ENCODE peak calls at places on chromosomes 4 and X, in ten cellular contexts. One of them, this sample, is unnamed.

GRCh38 chr4:108834787-108835384 is 72.0 kb upstream of the ETNPPL start:
- DNase-seq in breast epithelium: no peak
- DNase-seq in IMR-90: peak
- DNase-seq in body of pancreas: no peak
- DNase-seq in uterus: no peak
- DNase-seq in sigmoid colon: no peak
- DNase-seq in tibial nerve: no peak
- DNase-seq in heart left ventricle: no peak
- DNase-seq in K562: no peak
- DNase-seq in ovary: no peak
- DNase-seq in this sample: no peak

GRCh38 chr4:25818293-25819240 is 44.2 kb downstream of the SEL1L3 start:
- DNase-seq in breast epithelium: no peak
- DNase-seq in IMR-90: peak
- DNase-seq in body of pancreas: no peak
- DNase-seq in uterus: no peak
- DNase-seq in sigmoid colon: no peak
- DNase-seq in tibial nerve: no peak
- DNase-seq in heart left ventricle: no peak
- DNase-seq in K562: no peak
- DNase-seq in ovary: no peak
- DNase-seq in this sample: no peak

GRCh38 chrX:3526084-3526483 is 179.6 kb upstream of the MXRA5 start:
- DNase-seq in breast epithelium: no peak
- DNase-seq in IMR-90: peak
- DNase-seq in body of pancreas: no peak
- DNase-seq in uterus: no peak
- DNase-seq in sigmoid colon: no peak
- DNase-seq in tibial nerve: no peak
- DNase-seq in heart left ventricle: peak
- DNase-seq in K562: no peak
- DNase-seq in ovary: no peak
- DNase-seq in this sample: no peak

GRCh38 chr4:54525602-54526001 is 132.2 kb upstream of the KIT start:
- DNase-seq in breast epithelium: no peak
- DNase-seq in IMR-90: peak
- DNase-seq in body of pancreas: no peak
- DNase-seq in uterus: no peak
- DNase-seq in sigmoid colon: no peak
- DNase-seq in tibial nerve: no peak
- DNase-seq in heart left ventricle: no peak
- DNase-seq in K562: no peak
- DNase-seq in ovary: no peak
- DNase-seq in this sample: no peak

GRCh38 chrX:22378296-22378695 is 105.6 kb downstream of the CBLL2 start:
- DNase-seq in breast epithelium: no peak
- DNase-seq in IMR-90: no peak
- DNase-seq in body of pancreas: no peak
- DNase-seq in uterus: no peak
- DNase-seq in sigmoid colon: no peak
- DNase-seq in tibial nerve: no peak
- DNase-seq in heart left ventricle: no peak
- DNase-seq in K562: no peak
- DNase-seq in ovary: no peak
- DNase-seq in this sample: no peak

GRCh38 chr4:23006756-23007155 is 314.0 kb downstream of the GBA3 start:
- DNase-seq in breast epithelium: no peak
- DNase-seq in IMR-90: peak
- DNase-seq in body of pancreas: no peak
- DNase-seq in uterus: no peak
- DNase-seq in sigmoid colon: no peak
- DNase-seq in tibial nerve: no peak
- DNase-seq in heart left ventricle: no peak
- DNase-seq in K562: no peak
- DNase-seq in ovary: no peak
- DNase-seq in this sample: no peak

GRCh38 chrX:36407886-36408285 is 488.4 kb downstream of the CFAP47 start:
- DNase-seq in breast epithelium: no peak
- DNase-seq in IMR-90: no peak
- DNase-seq in body of pancreas: no peak
- DNase-seq in uterus: no peak
- DNase-seq in sigmoid colon: no peak
- DNase-seq in tibial nerve: no peak
- DNase-seq in heart left ventricle: no peak
- DNase-seq in K562: no peak
- DNase-seq in ovary: no peak
- DNase-seq in this sample: no peak

GRCh38 chr4:102439835-102440234 is 61.3 kb upstream of the NFKB1 start:
- DNase-seq in breast epithelium: no peak
- DNase-seq in IMR-90: peak
- DNase-seq in body of pancreas: no peak
- DNase-seq in uterus: no peak
- DNase-seq in sigmoid colon: no peak
- DNase-seq in tibial nerve: no peak
- DNase-seq in heart left ventricle: no peak
- DNase-seq in K562: no peak
- DNase-seq in ovary: no peak
- DNase-seq in this sample: no peak

DNA sequence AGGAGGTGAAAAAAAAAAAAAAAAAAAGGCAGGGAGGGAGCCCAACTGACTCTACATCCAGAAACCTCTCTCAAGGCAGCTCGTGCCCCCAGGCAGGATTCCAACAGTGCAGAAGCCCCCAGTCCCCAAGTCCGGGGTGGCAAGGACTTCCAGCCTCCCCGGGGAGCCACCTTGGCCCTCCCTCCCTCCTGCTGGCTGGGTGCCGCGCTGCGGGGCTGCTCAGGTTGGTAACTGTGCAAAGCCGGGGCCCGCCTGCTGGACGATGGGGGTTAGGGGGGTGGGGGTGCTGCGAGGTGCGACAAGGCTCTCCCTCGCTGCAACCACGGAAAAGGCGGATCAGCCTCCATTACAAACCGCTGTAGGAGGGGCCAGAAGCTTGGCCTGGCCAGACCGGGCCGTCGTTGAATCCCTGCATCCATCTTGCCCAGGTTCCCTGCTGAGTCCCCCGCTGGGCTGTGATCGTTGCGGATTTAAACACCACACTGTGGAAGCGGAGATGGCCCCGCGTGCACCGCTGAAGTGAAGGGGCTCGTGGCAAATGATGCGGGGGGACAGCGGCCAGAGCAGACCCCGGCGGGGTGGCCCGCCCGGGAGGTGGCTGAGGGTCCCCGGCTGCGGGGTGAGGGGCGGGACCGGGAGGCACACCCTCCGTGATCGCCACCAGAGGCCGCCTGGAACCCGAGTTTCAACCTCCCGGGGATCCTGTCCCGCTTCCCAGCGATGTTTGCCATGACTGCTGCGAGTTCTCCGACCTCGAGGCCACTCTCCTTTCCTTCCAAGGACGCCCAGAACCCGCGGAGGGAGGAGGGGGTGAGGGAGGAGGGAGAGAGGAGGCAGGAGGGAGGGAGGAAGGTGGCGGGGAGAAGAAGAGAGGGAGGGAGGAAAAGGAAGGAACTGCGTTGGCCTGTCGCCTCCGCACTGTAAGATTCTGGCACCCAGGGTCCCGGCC is 58.0 kb upstream of the DDX3X start:
- DNase-seq in breast epithelium: peak
- DNase-seq in IMR-90: peak
- DNase-seq in body of pancreas: peak
- DNase-seq in uterus: peak
- DNase-seq in sigmoid colon: peak
- DNase-seq in tibial nerve: peak
- DNase-seq in heart left ventricle: peak
- DNase-seq in K562: peak
- DNase-seq in ovary: peak
- DNase-seq in this sample: peak
- TF ChIP-seq POLR2A in breast epithelium: no peak
- TF ChIP-seq POLR2A in IMR-90: no peak
- TF ChIP-seq POLR2A in body of pancreas: no peak
- TF ChIP-seq POLR2A in uterus: no peak
- TF ChIP-seq POLR2A in sigmoid colon: no peak
- TF ChIP-seq POLR2A in tibial nerve: no peak
- TF ChIP-seq POLR2A in heart left ventricle: no peak
- TF ChIP-seq POLR2A in K562: no peak
- TF ChIP-seq POLR2A in ovary: no peak
- TF ChIP-seq POLR2A in this sample: no peak

GRCh38 chr4:182917182-182918043 is at the start of gene DCTD:
- DNase-seq in breast epithelium: peak
- DNase-seq in IMR-90: peak
- DNase-seq in body of pancreas: peak
- DNase-seq in uterus: peak
- DNase-seq in sigmoid colon: peak
- DNase-seq in tibial nerve: peak
- DNase-seq in heart left ventricle: peak
- DNase-seq in K562: peak
- DNase-seq in ovary: peak
- DNase-seq in this sample: peak

GRCh38 chr4:182914357-182914756 is 2.8 kb downstream of the DCTD start:
- DNase-seq in breast epithelium: no peak
- DNase-seq in IMR-90: no peak
- DNase-seq in body of pancreas: no peak
- DNase-seq in uterus: no peak
- DNase-seq in sigmoid colon: no peak
- DNase-seq in tibial nerve: no peak
- DNase-seq in heart left ventricle: no peak
- DNase-seq in K562: no peak
- DNase-seq in ovary: no peak
- DNase-seq in this sample: no peak

GRCh38 chr4:182918791-182919302 is 1.7 kb upstream of the DCTD start:
- DNase-seq in breast epithelium: no peak
- DNase-seq in IMR-90: no peak
- DNase-seq in body of pancreas: no peak
- DNase-seq in uterus: no peak
- DNase-seq in sigmoid colon: no peak
- DNase-seq in tibial nerve: no peak
- DNase-seq in heart left ventricle: no peak
- DNase-seq in K562: no peak
- DNase-seq in ovary: no peak
- DNase-seq in this sample: no peak

GRCh38 chr4:182918044-182918607 is 940 bp upstream of the DCTD start:
- DNase-seq in breast epithelium: no peak
- DNase-seq in IMR-90: no peak
- DNase-seq in body of pancreas: no peak
- DNase-seq in uterus: no peak
- DNase-seq in sigmoid colon: no peak
- DNase-seq in tibial nerve: no peak
- DNase-seq in heart left ventricle: no peak
- DNase-seq in K562: no peak
- DNase-seq in ovary: no peak
- DNase-seq in this sample: no peak

DNA sequence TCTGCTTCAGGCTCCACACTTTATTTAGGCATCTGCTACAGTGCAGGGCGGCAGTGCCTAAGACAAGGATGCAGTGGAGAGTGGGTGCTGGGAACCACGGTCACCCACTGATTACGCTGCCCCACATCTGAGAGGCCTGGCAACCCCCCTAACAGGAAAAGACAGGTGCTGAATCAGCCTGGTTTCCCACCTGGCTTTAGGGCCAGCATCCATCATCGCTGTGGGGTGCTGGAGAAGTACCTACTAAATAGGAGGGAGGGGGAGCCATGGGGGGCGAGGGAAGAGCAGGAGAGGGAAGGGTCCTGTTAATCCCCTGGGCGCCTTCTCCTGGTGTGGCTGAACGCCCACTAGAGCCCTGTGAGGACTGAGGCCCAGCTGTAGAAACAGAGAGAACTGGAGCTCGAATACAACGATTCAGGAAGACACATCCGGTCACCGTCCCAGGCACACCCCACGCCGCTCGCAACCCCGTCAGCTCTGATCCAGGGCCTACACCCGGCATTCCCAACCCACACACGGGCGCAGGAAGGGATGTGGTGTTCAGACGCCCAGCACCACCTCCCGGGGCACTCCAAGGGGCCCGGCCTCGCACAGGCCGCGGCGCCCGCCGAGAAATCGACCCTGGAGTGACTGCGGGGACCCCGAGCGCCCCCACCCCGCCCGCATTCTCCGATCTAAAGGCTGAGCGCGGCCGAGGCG is 554 bp downstream of the DCTD start:
- DNase-seq in breast epithelium: peak
- DNase-seq in IMR-90: peak
- DNase-seq in body of pancreas: peak
- DNase-seq in uterus: peak
- DNase-seq in sigmoid colon: peak
- DNase-seq in tibial nerve: peak
- DNase-seq in heart left ventricle: peak
- DNase-seq in K562: no peak
- DNase-seq in ovary: peak
- DNase-seq in this sample: peak
- TF ChIP-seq POLR2A in breast epithelium: no peak
- TF ChIP-seq POLR2A in IMR-90: peak
- TF ChIP-seq POLR2A in body of pancreas: peak
- TF ChIP-seq POLR2A in uterus: no peak
- TF ChIP-seq POLR2A in sigmoid colon: no peak
- TF ChIP-seq POLR2A in tibial nerve: no peak
- TF ChIP-seq POLR2A in heart left ventricle: no peak
- TF ChIP-seq POLR2A in K562: peak
- TF ChIP-seq POLR2A in ovary: no peak
- TF ChIP-seq POLR2A in this sample: no peak

DNA sequence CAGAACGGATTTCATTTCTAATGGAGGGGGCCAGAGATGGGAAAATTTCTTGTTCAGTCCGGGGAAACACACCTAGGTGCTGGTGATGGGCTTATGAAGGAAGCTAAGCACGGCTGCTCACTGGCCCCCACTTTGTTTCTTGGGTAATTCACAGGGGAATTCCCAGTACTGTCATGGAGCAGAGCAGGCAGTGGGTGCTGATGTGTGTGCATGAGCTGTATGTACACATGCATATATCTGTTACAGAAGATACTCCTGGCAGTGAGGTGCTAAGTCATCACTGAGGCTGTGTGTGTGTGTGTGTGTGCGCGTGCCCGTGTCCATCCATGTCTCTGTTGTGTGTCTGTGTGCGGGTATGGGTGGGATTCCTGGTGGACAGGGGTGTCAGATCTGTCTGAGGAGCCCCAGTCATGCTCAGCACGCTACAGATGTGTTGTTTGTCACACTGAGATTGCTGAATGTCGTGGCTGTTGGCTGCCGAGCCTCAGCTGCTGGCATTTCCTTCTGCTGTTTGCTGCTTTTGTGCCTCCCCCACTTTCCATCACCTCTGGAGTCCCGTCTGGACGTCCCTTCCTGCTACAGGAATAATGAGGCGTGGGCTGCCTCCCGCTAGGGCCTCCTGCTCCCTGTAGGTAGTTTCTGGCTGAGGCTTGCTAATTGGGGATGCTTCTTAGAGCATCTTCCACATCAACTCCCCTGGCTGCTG is 53.3 kb downstream of the JADE1 start:
- DNase-seq in breast epithelium: no peak
- DNase-seq in IMR-90: peak
- DNase-seq in body of pancreas: no peak
- DNase-seq in uterus: no peak
- DNase-seq in sigmoid colon: no peak
- DNase-seq in tibial nerve: no peak
- DNase-seq in heart left ventricle: no peak
- DNase-seq in K562: no peak
- DNase-seq in ovary: no peak
- DNase-seq in this sample: no peak
- TF ChIP-seq POLR2A in breast epithelium: no peak
- TF ChIP-seq POLR2A in IMR-90: no peak
- TF ChIP-seq POLR2A in body of pancreas: no peak
- TF ChIP-seq POLR2A in uterus: no peak
- TF ChIP-seq POLR2A in sigmoid colon: no peak
- TF ChIP-seq POLR2A in tibial nerve: no peak
- TF ChIP-seq POLR2A in heart left ventricle: no peak
- TF ChIP-seq POLR2A in K562: peak
- TF ChIP-seq POLR2A in ovary: no peak
- TF ChIP-seq POLR2A in this sample: no peak

DNA sequence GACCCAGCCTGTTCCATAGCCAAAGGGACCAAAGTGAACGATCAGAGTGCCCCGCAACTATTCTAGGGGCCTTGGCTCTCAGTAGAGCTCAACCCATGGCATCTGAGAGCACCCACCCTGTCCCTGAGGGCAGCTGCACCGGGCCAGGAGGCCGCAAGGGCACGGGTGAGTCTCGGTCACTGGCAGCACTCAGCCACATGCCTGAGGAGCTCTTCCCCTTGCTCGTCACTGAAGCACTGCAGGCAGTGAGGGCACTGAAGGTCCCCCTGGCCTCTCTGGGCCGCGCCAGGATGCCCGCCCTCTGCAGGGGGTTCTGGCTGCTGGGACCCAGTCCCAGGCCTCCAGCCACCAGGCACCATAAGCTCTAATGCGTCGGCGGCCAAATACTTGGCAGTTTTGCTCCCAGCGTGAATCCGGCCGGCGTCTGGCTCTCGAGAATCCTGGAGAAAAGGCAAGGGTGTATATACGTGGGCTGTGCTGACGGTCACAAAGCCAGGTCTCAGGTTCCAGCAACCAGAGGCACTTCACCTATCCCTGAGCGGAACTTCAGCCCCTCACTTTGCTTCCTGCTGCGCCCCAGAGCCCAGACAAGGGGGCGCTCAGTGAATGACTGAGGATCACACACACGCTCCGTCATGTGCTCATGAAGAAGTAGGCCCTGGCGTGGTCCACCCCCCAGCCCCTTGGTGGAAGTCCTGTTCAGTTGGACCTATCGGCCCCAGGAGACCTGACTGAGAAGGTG is 13.9 kb downstream of the TNIP2 start:
- DNase-seq in breast epithelium: no peak
- DNase-seq in IMR-90: no peak
- DNase-seq in body of pancreas: no peak
- DNase-seq in uterus: no peak
- DNase-seq in sigmoid colon: no peak
- DNase-seq in tibial nerve: no peak
- DNase-seq in heart left ventricle: no peak
- DNase-seq in K562: no peak
- DNase-seq in ovary: no peak
- DNase-seq in this sample: no peak
- TF ChIP-seq POLR2A in breast epithelium: no peak
- TF ChIP-seq POLR2A in IMR-90: no peak
- TF ChIP-seq POLR2A in body of pancreas: no peak
- TF ChIP-seq POLR2A in uterus: no peak
- TF ChIP-seq POLR2A in sigmoid colon: no peak
- TF ChIP-seq POLR2A in tibial nerve: no peak
- TF ChIP-seq POLR2A in heart left ventricle: no peak
- TF ChIP-seq POLR2A in K562: no peak
- TF ChIP-seq POLR2A in ovary: no peak
- TF ChIP-seq POLR2A in this sample: no peak

This sample was measured in prostate gland.